ENCODE peak calls at places on chromosomes 4 and X, in eight cellular contexts. N is progenitor cell of endocrine pancreas; Q is CD4-positive, alpha-beta T cell; A is fibroblast of lung; O is stomach; D is tibial artery; X is Panc1; C is SK-N-SH. T is an unnamed sample.

GRCh38 chrX:102604327-102604726 is 5.0 kb downstream of the ARMCX5 start:
- DNase-seq in N (no peak), Q (no peak), A (no peak), O (no peak), D (no peak), X (no peak), C (no peak), T (no peak)

GRCh38 chr4:28277931-28278330 is 1417.3 kb downstream of the STIM2 start:
- DNase-seq in N (no peak), Q (no peak), A (no peak), O (no peak), D (no peak), X (no peak), C (no peak), T (no peak)

GRCh38 chrX:96683997-96684338 is 674 bp upstream of the DIAPH2 start:
- DNase-seq in N (no peak), Q (no peak), A (no peak), O (no peak), D (no peak), X (no peak), C (no peak), T (no peak)

GRCh38 chr4:33941854-33942253 is 2302.5 kb downstream of the ARAP2 start:
- DNase-seq in N (no peak), Q (no peak), A (no peak), O (no peak), D (no peak), X (no peak), C (peak), T (no peak)

GRCh38 chr4:65651031-65651430 is 19.3 kb downstream of the EPHA5 start:
- DNase-seq in N (no peak), Q (no peak), A (no peak), O (no peak), D (no peak), X (no peak), C (no peak), T (no peak)

GRCh38 chrX:42025861-42026260 is 102.5 kb upstream of the CASK start:
- DNase-seq in N (no peak), Q (no peak), A (no peak), O (no peak), D (no peak), X (no peak), C (no peak), T (no peak)

GRCh38 chrX:150223176-150224015 is 139.7 kb upstream of the MAMLD1 start:
- DNase-seq in N (no peak), Q (no peak), A (no peak), O (no peak), D (no peak), X (no peak), C (no peak), T (no peak)

GRCh38 chrX:94288325-94288724 is 614.3 kb downstream of the FAM133A start:
- DNase-seq in N (no peak), Q (no peak), A (no peak), O (no peak), D (no peak), X (no peak), C (no peak), T (no peak)

GRCh38 chr4:3286335-3287175 is 6.3 kb upstream of the RGS12 start:
- DNase-seq in N (no peak), Q (no peak), A (no peak), O (peak), D (peak), X (no peak), C (no peak), T (no peak)

GRCh38 chr4:32778025-32778424 is 2057.9 kb downstream of the PCDH7 start:
- DNase-seq in N (no peak), Q (no peak), A (no peak), O (no peak), D (no peak), X (no peak), C (no peak), T (no peak)

GRCh38 chrX:20530319-20530979 is 263.7 kb upstream of the RPS6KA3 start:
- DNase-seq in N (peak), Q (peak), A (peak), O (peak), D (peak), X (no peak), C (peak), T (peak)

GRCh38 chr4:2763511-2763967 is 7.4 kb upstream of the TNIP2 start:
- DNase-seq in N (no peak), Q (no peak), A (no peak), O (no peak), D (peak), X (no peak), C (peak), T (no peak)

GRCh38 chrX:155028749-155029360 is 2.2 kb downstream of the FUNDC2 start:
- DNase-seq in N (no peak), Q (no peak), A (peak), O (no peak), D (no peak), X (no peak), C (no peak), T (no peak)

GRCh38 chrX:13658602-13659001 is 5.7 kb downstream of the TCEANC start:
- DNase-seq in N (no peak), Q (no peak), A (peak), O (no peak), D (no peak), X (no peak), C (peak), T (no peak)

GRCh38 chr4:153154010-153154975 is 50.0 kb upstream of the TRIM2 start:
- DNase-seq in N (no peak), Q (peak), A (peak), O (peak), D (no peak), X (no peak), C (peak), T (peak)

GRCh38 chr4:100081511-100081910 is 108.8 kb downstream of the DDIT4L start:
- DNase-seq in N (no peak), Q (no peak), A (no peak), O (no peak), D (no peak), X (no peak), C (no peak), T (no peak)

GRCh38 chr4:13534344-13535063 is 9.8 kb downstream of the NKX3-2 start:
- DNase-seq in N (no peak), Q (no peak), A (no peak), O (no peak), D (no peak), X (no peak), C (peak), T (no peak)

GRCh38 chr4:102429553-102429952 is 71.6 kb upstream of the NFKB1 start:
- DNase-seq in N (no peak), Q (no peak), A (peak), O (no peak), D (no peak), X (no peak), C (no peak), T (no peak)

GRCh38 chr4:42985971-42986370 is 93.5 kb downstream of the GRXCR1 start:
- DNase-seq in N (no peak), Q (no peak), A (no peak), O (no peak), D (no peak), X (no peak), C (no peak), T (no peak)

GRCh38 chr4:20217521-20217920 is 34.2 kb upstream of the SLIT2 start:
- DNase-seq in N (no peak), Q (no peak), A (no peak), O (no peak), D (no peak), X (no peak), C (no peak), T (no peak)

GRCh38 chr4:127400736-127401346 is 231.9 kb upstream of the INTU start:
- DNase-seq in N (peak), Q (no peak), A (peak), O (peak), D (peak), X (peak), C (peak), T (peak)

GRCh38 chr4:77471821-77472495 is 133.7 kb upstream of the CXCL13 start:
- DNase-seq in N (no peak), Q (no peak), A (no peak), O (peak), D (no peak), X (no peak), C (no peak), T (no peak)

GRCh38 chr4:77473509-77473908 is 132.1 kb upstream of the CXCL13 start:
- DNase-seq in N (no peak), Q (no peak), A (peak), O (no peak), D (no peak), X (peak), C (peak), T (no peak)
- TF ChIP-seq CTCF in N (peak), Q (no peak), A (peak), O (no peak), D (no peak), X (peak), C (peak), T (peak)

GRCh38 chr4:162131256-162131655 is 32.5 kb downstream of the FSTL5 start:
- DNase-seq in N (no peak), Q (no peak), A (no peak), O (no peak), D (no peak), X (no peak), C (no peak), T (no peak)
- TF ChIP-seq CTCF in N (peak), Q (no peak), A (no peak), O (no peak), D (no peak), X (peak), C (peak), T (peak)

DNA sequence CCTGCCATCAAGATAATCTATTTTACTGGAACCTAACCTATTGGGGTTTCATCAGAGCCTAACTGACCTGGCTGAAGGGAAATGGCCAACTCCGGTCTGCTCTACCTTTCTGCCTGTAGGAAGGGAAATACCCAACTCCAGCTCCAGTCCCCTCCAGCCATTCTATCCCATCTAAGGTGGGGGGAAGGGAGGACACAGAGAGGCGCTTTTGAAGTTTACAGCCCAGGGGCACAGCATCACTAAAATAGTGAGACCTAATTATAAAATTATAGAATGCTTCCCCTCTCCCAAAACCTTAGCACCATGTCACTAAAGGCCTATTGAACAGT is 27.8 kb upstream of the ACSL4 start:
- DNase-seq in N (no peak), Q (no peak), A (no peak), O (no peak), D (no peak), X (no peak), C (no peak), T (no peak)
- TF ChIP-seq CTCF in N (no peak), Q (no peak), A (no peak), O (no peak), D (no peak), X (no peak), C (no peak), T (no peak)

GRCh38 chr4:78058591-78059523 is 1.7 kb downstream of the FRAS1 start:
- DNase-seq in N (peak), Q (no peak), A (peak), O (peak), D (peak), X (no peak), C (peak), T (peak)
- TF ChIP-seq CTCF in N (no peak), Q (no peak), A (no peak), O (no peak), D (no peak), X (no peak), C (no peak), T (no peak)

DNA sequence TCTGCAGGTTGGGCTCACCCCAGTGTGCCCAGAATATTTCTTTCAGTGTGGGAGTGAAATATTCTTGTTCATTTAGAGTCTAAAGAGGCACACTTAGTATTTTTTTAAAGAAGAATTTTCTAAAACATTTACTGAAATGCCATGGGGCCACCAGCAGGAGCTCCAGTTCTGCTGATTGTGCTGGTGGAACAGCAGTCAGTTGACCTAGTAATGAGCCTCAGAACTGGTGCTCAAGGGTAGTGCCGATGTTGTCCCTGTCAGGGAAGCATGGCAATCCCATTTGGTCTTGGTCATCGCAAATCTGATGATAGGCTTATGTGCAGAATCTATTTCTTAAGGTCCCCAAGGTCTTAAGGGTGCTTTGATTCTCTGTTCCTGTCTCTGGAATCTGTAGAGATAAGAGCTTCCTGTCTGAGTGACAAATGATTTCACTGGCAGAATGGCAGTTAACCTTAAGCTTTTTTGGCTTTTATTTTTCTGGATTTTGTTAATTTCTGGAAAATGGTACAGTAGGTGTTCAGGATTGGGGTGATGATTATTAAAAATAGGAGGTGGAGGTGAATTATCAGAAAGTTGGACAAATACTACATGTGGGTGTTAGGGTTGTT is 31.3 kb downstream of the JADE1 start:
- DNase-seq in N (no peak), Q (no peak), A (no peak), O (no peak), D (no peak), X (no peak), C (no peak), T (no peak)
- TF ChIP-seq CTCF in N (peak), Q (no peak), A (no peak), O (no peak), D (no peak), X (no peak), C (no peak), T (no peak)

DNA sequence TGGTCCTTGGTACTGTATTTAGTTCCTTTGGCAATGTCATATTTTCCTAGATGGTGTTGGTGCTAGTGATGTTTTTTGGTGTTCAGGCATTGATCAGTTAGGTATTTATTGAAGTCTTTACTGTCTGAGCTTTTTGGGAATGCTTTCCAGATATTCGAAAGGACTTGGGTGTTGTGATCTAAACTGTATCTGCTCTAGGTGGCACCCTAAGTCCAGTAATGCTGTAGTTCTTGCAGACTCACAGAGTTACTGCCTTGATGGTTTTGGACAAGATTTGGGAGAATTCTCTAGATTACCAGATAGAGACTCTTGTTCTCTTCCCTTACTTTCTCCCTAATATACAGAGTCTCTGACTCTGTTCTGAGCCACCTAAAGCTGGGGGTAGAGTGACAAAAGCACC is 513.6 kb upstream of the PITX2 start:
- DNase-seq in N (no peak), Q (no peak), A (no peak), O (no peak), D (no peak), X (no peak), C (no peak), T (peak)
- TF ChIP-seq CTCF in N (peak), Q (no peak), A (peak), O (no peak), D (peak), X (no peak), C (no peak), T (peak)

GRCh38 chr4:131649227-131649626 is 1499.9 kb upstream of the PCDH10 start:
- DNase-seq in N (no peak), Q (no peak), A (no peak), O (no peak), D (no peak), X (no peak), C (no peak), T (no peak)

GRCh38 chr4:131638776-131639175 is 1510.3 kb upstream of the PCDH10 start:
- DNase-seq in N (no peak), Q (no peak), A (peak), O (no peak), D (no peak), X (no peak), C (no peak), T (no peak)

GRCh38 chr4:131644619-131645018 is 1504.5 kb upstream of the PCDH10 start:
- DNase-seq in N (no peak), Q (no peak), A (peak), O (no peak), D (no peak), X (no peak), C (peak), T (peak)
- TF ChIP-seq CTCF in N (peak), Q (no peak), A (peak), O (no peak), D (no peak), X (peak), C (peak), T (peak)